ENCODE peak calls at places on chromosomes 5 and 9, in four cellular contexts. One of them, this sample, is unnamed. For H3K4me1, the result is how much of the 10 kb centered on the place peaks cover.

GRCh38 chr5:140674211-140674610 is 835 bp upstream of the DND1 start:
- DNase-seq in MM.1S: no peak
- DNase-seq in left ventricle myocardium inferior: no peak
- DNase-seq in ovary: no peak
- DNase-seq in this sample: no peak

GRCh38 chr9:88922091-88922490 is 69.2 kb upstream of the S1PR3 start:
- DNase-seq in MM.1S: peak
- DNase-seq in left ventricle myocardium inferior: no peak
- DNase-seq in ovary: no peak
- DNase-seq in this sample: no peak

GRCh38 chr5:109688647-109688998 is 1.1 kb upstream of the MAN2A1 start:
- DNase-seq in MM.1S: peak
- DNase-seq in left ventricle myocardium inferior: no peak
- DNase-seq in ovary: no peak
- DNase-seq in this sample: no peak

GRCh38 chr5:79093762-79094161 is 17.8 kb upstream of the BHMT start:
- DNase-seq in MM.1S: no peak
- DNase-seq in left ventricle myocardium inferior: no peak
- DNase-seq in ovary: no peak
- DNase-seq in this sample: no peak

GRCh38 chr9:7360513-7360912 is 439.1 kb downstream of the DMAC1 start:
- DNase-seq in MM.1S: no peak
- DNase-seq in left ventricle myocardium inferior: no peak
- DNase-seq in ovary: no peak
- DNase-seq in this sample: no peak

GRCh38 chr9:138099803-138100598 is 222.4 kb downstream of the CACNA1B start:
- DNase-seq in MM.1S: no peak
- DNase-seq in left ventricle myocardium inferior: peak
- DNase-seq in ovary: no peak
- DNase-seq in this sample: peak

GRCh38 chr5:136816327-136816726 is 451.0 kb upstream of the TRPC7 start:
- DNase-seq in MM.1S: no peak
- DNase-seq in left ventricle myocardium inferior: no peak
- DNase-seq in ovary: no peak
- DNase-seq in this sample: no peak

GRCh38 chr9:91758491-91758981 is 191.5 kb downstream of the ROR2 start:
- DNase-seq in MM.1S: peak
- DNase-seq in left ventricle myocardium inferior: no peak
- DNase-seq in ovary: no peak
- DNase-seq in this sample: no peak

GRCh38 chr5:161098516-161098915 is 246.5 kb upstream of the ATP10B start:
- DNase-seq in MM.1S: no peak
- DNase-seq in left ventricle myocardium inferior: no peak
- DNase-seq in ovary: no peak
- DNase-seq in this sample: no peak

GRCh38 chr5:1107167-1108007 is 4.5 kb downstream of the SLC12A7 start:
- DNase-seq in MM.1S: no peak
- DNase-seq in left ventricle myocardium inferior: no peak
- DNase-seq in ovary: no peak
- DNase-seq in this sample: no peak

GRCh38 chr9:36389590-36389989 is 10.5 kb downstream of the RNF38 start:
- DNase-seq in MM.1S: no peak
- DNase-seq in left ventricle myocardium inferior: no peak
- DNase-seq in ovary: no peak
- DNase-seq in this sample: no peak

GRCh38 chr5:59517926-59518585 is 375.5 kb downstream of the PDE4D start:
- DNase-seq in MM.1S: no peak
- DNase-seq in left ventricle myocardium inferior: no peak
- DNase-seq in ovary: no peak
- DNase-seq in this sample: no peak

GRCh38 chr5:1882337-1883119 is at the start of gene IRX4:
- DNase-seq in MM.1S: no peak
- DNase-seq in left ventricle myocardium inferior: no peak
- DNase-seq in ovary: no peak
- DNase-seq in this sample: no peak

GRCh38 chr5:38931731-38932130 is 85.9 kb downstream of the OSMR start:
- DNase-seq in MM.1S: no peak
- DNase-seq in left ventricle myocardium inferior: no peak
- DNase-seq in ovary: no peak
- DNase-seq in this sample: no peak

GRCh38 chr5:144004146-144004545 is 166.3 kb downstream of the YIPF5 start:
- DNase-seq in MM.1S: no peak
- DNase-seq in left ventricle myocardium inferior: no peak
- DNase-seq in ovary: no peak
- DNase-seq in this sample: no peak

GRCh38 chr5:98905857-98906688 is 22.7 kb downstream of the CHD1 start:
- DNase-seq in MM.1S: peak
- DNase-seq in left ventricle myocardium inferior: no peak
- DNase-seq in ovary: no peak
- DNase-seq in this sample: no peak

GRCh38 chr5:117054808-117055398 is 480.3 kb upstream of the SEMA6A start:
- DNase-seq in MM.1S: no peak
- DNase-seq in left ventricle myocardium inferior: no peak
- DNase-seq in ovary: no peak
- DNase-seq in this sample: no peak

GRCh38 chr5:168773231-168773630 is 194.1 kb upstream of the PANK3 start:
- DNase-seq in MM.1S: no peak
- DNase-seq in left ventricle myocardium inferior: no peak
- DNase-seq in ovary: no peak
- DNase-seq in this sample: no peak

GRCh38 chr5:82405618-82406199 is 127.6 kb upstream of the RPS23 start:
- DNase-seq in MM.1S: no peak
- DNase-seq in left ventricle myocardium inferior: no peak
- DNase-seq in ovary: no peak
- DNase-seq in this sample: no peak

GRCh38 chr5:57499262-57500050 is 16.8 kb upstream of the ACTBL2 start:
- DNase-seq in MM.1S: peak
- DNase-seq in left ventricle myocardium inferior: no peak
- DNase-seq in ovary: no peak
- DNase-seq in this sample: peak

GRCh38 chr5:80569961-80570786 is at the start of gene ANKRD34B:
- DNase-seq in MM.1S: peak
- DNase-seq in left ventricle myocardium inferior: no peak
- DNase-seq in ovary: no peak
- DNase-seq in this sample: no peak
- H3K4me3 ChIP-seq in MM.1S: peak
- H3K4me3 ChIP-seq in left ventricle myocardium inferior: peak
- H3K4me3 ChIP-seq in ovary: no peak
- H3K4me3 ChIP-seq in this sample: peak

GRCh38 chr5:33595303-33595702 is 154.5 kb downstream of the TARS1 start:
- DNase-seq in MM.1S: no peak
- DNase-seq in left ventricle myocardium inferior: no peak
- DNase-seq in ovary: no peak
- DNase-seq in this sample: no peak
- TF ChIP-seq CTCF in MM.1S: no peak
- TF ChIP-seq CTCF in left ventricle myocardium inferior: no peak
- TF ChIP-seq CTCF in ovary: no peak
- TF ChIP-seq CTCF in this sample: peak

GRCh38 chr5:172841258-172841657 is 7.2 kb downstream of the ERGIC1 start:
- DNase-seq in MM.1S: no peak
- DNase-seq in left ventricle myocardium inferior: no peak
- DNase-seq in ovary: no peak
- DNase-seq in this sample: no peak
- H3K4me1 ChIP-seq in MM.1S: under half
- H3K4me1 ChIP-seq in left ventricle myocardium inferior: half or more
- H3K4me1 ChIP-seq in ovary: under half
- H3K4me1 ChIP-seq in this sample: under half

DNA sequence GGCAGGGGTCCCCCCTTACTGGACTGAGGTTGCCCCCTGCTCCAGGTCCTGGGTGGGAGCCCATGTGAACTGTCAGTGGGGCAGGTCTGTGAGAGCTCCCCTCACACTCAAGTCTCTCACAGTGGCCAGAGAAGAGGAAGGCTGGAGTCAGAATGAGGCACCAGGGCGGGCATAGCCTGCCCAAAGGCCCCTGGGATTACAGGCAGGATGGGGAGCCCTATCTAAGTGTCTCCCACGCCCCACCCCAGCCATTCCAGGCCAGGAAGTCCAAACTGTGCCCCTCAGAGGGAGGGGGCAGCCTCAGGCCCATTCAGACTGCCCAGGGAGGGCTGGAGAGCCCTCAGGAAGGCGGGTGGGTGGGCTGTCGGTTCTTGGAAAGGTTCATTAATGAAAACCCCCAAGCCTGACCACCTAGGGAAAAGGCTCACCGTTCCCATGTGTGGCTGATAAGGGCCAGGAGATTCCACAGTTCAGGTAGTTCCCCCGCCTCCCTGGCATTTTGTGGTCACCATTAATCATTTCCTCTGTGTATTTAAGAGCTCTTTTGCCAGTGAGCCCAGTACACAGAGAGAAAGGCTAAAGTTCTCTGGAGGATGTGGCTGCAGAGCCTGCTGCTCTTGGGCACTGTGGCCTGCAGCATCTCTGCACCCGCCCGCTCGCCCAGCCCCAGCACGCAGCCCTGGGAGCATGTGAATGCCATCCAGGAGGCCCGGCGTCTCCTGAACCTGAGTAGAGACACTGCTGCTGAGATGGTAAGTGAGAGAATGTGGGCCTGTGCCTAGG is at the start of gene CSF2:
- DNase-seq in MM.1S: no peak
- DNase-seq in left ventricle myocardium inferior: no peak
- DNase-seq in ovary: no peak
- DNase-seq in this sample: no peak
- H3K4me3 ChIP-seq in MM.1S: no peak
- H3K4me3 ChIP-seq in left ventricle myocardium inferior: no peak
- H3K4me3 ChIP-seq in ovary: no peak
- H3K4me3 ChIP-seq in this sample: no peak

GRCh38 chr9:124358617-124359016 is 56.6 kb downstream of the PSMB7 start:
- DNase-seq in MM.1S: no peak
- DNase-seq in left ventricle myocardium inferior: no peak
- DNase-seq in ovary: no peak
- DNase-seq in this sample: no peak

GRCh38 chr9:124356745-124357390 is 58.4 kb downstream of the PSMB7 start:
- DNase-seq in MM.1S: no peak
- DNase-seq in left ventricle myocardium inferior: no peak
- DNase-seq in ovary: no peak
- DNase-seq in this sample: no peak

GRCh38 chr9:124355941-124356744 is 59.1 kb downstream of the PSMB7 start:
- DNase-seq in MM.1S: no peak
- DNase-seq in left ventricle myocardium inferior: no peak
- DNase-seq in ovary: no peak
- DNase-seq in this sample: no peak

GRCh38 chr9:124359426-124359825 is 55.8 kb downstream of the PSMB7 start:
- DNase-seq in MM.1S: no peak
- DNase-seq in left ventricle myocardium inferior: no peak
- DNase-seq in ovary: no peak
- DNase-seq in this sample: no peak

DNA sequence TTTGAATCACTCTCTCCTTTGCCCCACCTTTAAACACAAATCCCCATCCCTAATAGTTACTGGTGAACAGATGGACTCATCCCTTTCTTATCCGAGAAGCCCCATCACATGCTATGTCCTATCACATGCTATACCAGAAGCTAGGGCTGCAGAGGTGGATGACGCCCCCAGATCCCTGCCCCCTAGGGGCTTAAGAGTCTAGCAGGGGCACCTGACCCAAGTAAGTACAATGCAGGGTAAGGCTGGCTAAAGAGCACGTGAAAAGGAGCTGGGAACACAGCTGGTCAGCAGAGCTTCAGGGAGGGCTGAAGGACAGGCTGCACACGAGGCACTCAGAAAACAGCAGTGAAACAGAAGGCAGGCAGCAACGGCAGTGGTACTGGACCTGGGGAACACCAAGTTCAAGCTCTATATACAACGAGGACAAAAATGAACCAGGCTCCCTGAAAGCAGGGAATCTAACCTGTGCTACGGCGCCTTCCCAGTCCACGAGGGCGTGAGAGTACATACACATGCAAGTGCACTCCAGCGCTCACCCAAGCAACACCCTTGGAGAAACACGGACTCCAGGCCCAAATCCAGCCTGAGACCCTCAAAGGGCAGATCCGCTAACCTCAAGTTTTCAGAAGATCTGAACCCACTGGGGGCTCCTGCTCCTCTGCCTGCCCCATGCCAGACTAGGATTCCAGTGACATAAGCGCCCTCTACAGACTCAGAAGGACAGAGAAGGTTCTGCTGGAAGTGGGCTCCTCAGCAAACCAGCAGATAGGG is 57.5 kb downstream of the PSMB7 start:
- DNase-seq in MM.1S: no peak
- DNase-seq in left ventricle myocardium inferior: no peak
- DNase-seq in ovary: no peak
- DNase-seq in this sample: no peak
- TF ChIP-seq CTCF in MM.1S: peak
- TF ChIP-seq CTCF in left ventricle myocardium inferior: no peak
- TF ChIP-seq CTCF in ovary: no peak
- TF ChIP-seq CTCF in this sample: no peak

DNA sequence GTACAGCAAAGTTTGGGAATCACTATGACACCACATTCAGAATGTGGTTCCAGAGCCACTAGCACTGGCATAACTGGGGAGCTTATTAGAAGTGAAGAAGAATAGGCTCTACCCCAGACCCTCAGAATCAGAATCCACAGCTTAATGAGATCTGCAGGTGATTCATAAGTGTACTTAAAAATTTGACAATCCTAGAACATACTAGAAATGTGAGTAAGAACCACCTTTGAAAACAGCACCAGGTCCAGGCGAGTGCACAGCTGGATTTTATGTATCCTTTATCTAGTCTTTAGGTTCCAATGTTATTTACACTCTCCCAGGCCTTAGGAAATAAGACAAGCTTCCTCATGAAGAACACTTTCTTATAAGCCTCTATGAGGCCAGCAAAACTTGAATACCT is 149.0 kb downstream of the NFIB start:
- DNase-seq in MM.1S: no peak
- DNase-seq in left ventricle myocardium inferior: no peak
- DNase-seq in ovary: no peak
- DNase-seq in this sample: no peak
- H3K4me1 ChIP-seq in MM.1S: under half
- H3K4me1 ChIP-seq in left ventricle myocardium inferior: half or more
- H3K4me1 ChIP-seq in ovary: under half
- H3K4me1 ChIP-seq in this sample: half or more

DNA sequence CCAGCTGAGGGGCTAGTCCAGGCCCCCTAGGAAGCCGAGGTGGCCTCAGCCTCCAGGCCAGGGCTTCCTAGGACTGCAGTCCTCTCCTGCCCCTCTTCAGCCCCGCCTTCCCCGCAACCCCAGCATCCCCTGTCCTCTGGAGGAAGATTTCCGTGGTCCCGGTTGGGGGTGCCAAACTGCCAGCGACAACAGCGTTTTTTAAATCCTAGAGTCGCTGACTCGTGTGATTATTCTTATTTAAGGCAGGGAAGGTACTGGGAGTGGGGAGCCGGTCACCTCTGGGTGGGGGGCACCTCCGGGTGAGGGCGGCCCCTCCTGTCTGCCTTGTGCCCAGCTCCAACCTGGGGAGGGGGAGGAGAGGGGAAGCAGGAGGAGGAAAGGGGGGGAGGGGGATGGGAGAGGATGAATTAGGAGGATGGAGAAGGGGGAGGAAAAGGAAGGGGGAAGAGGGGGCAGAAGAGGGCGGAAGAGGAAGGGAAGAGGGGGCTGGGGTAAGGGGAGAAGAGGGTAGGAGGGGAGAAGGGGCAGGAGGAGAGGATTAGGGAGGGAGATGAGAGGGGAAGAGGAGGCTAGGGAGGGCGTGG is 173.1 kb upstream of the IER5L start:
- DNase-seq in MM.1S: no peak
- DNase-seq in left ventricle myocardium inferior: no peak
- DNase-seq in ovary: peak
- DNase-seq in this sample: no peak
- H3K4me3 ChIP-seq in MM.1S: no peak
- H3K4me3 ChIP-seq in left ventricle myocardium inferior: peak
- H3K4me3 ChIP-seq in ovary: no peak
- H3K4me3 ChIP-seq in this sample: no peak

This sample was measured in heart right ventricle.